ENCODE peak calls at places on chromosomes 13 and 19, in four cellular contexts. R is HT1080, S is left ventricle myocardium inferior, F is tibial artery. Y is an unnamed sample.

GRCh38 chr19:50204811-50205675 is 1.6 kb downstream of the MYH14 start:
- DNase-seq in R (no peak), S (peak; percentile 65), F (no peak), Y (no peak)

GRCh38 chr13:27917121-27917947 is 2.5 kb upstream of the PDX1 start:
- DNase-seq in R (no peak), S (no peak), F (no peak), Y (no peak)

GRCh38 chr13:65336916-65337315 is 1893.2 kb downstream of the PCDH9 start:
- DNase-seq in R (peak; percentile 34), S (no peak), F (no peak), Y (no peak)

GRCh38 chr13:106919638-106920037 is 351.7 kb upstream of the ARGLU1 start:
- DNase-seq in R (no peak), S (peak; percentile 63), F (no peak), Y (no peak)

GRCh38 chr13:84433024-84433423 is 550.8 kb upstream of the SLITRK1 start:
- DNase-seq in R (peak; percentile 69), S (no peak), F (no peak), Y (no peak)

GRCh38 chr13:112819816-112820215 is 130.0 kb downstream of the ATP11A start:
- DNase-seq in R (no peak), S (no peak), F (peak; percentile 56), Y (no peak)

GRCh38 chr13:52411629-52412028 is 5.7 kb upstream of the THSD1 start:
- DNase-seq in R (peak; percentile 50), S (no peak), F (no peak), Y (no peak)

GRCh38 chr13:98820744-98821371 is 68.4 kb upstream of the SLC15A1 start:
- DNase-seq in R (no peak), S (no peak), F (no peak), Y (no peak)

GRCh38 chr19:37987356-37988332 is 80.6 kb downstream of the SIPA1L3 start:
- DNase-seq in R (no peak), S (no peak), F (no peak), Y (no peak)

GRCh38 chr13:113176292-113176691 is 17.8 kb downstream of the PROZ start:
- DNase-seq in R (no peak), S (no peak), F (no peak), Y (no peak)

GRCh38 chr19:51798958-51799310 is 4.0 kb downstream of the FPR3 start:
- DNase-seq in R (no peak), S (peak; percentile 58), F (peak; percentile 69), Y (no peak)

GRCh38 chr13:79226250-79226649 is 179.8 kb downstream of the RBM26 start:
- DNase-seq in R (no peak), S (no peak), F (no peak), Y (no peak)

GRCh38 chr19:20367811-20368294 is 197.7 kb downstream of the ZNF737 start:
- DNase-seq in R (no peak), S (no peak), F (no peak), Y (no peak)

GRCh38 chr13:74452881-74453280 is 318.7 kb upstream of the KLF12 start:
- DNase-seq in R (no peak), S (no peak), F (no peak), Y (no peak)

GRCh38 chr13:93529961-93530360 is 303.4 kb downstream of the GPC6 start:
- DNase-seq in R (no peak), S (no peak), F (no peak), Y (no peak)

GRCh38 chr13:29908411-29908810 is 58.0 kb upstream of the UBL3 start:
- DNase-seq in R (peak; percentile 80), S (peak; percentile 48), F (no peak), Y (no peak)

GRCh38 chr13:100102042-100102441 is 13.1 kb downstream of the PCCA start:
- DNase-seq in R (no peak), S (no peak), F (no peak), Y (no peak)

GRCh38 chr19:19539738-19540703 is 2.0 kb downstream of the CILP2 start:
- DNase-seq in R (no peak), S (peak; percentile 65), F (no peak), Y (peak; percentile 81)

GRCh38 chr13:101512650-101513049 is 60.2 kb downstream of the ITGBL1 start:
- DNase-seq in R (peak; percentile 85), S (no peak), F (no peak), Y (no peak)

GRCh38 chr13:21033224-21033855 is 28.0 kb downstream of the LATS2 start:
- DNase-seq in R (no peak), S (no peak), F (peak; percentile 77), Y (no peak)

GRCh38 chr13:48769107-48769704 is 115.5 kb downstream of the CYSLTR2 start:
- DNase-seq in R (peak; percentile 84), S (peak; percentile 41), F (peak; percentile 82), Y (peak; percentile 88)

GRCh38 chr13:45441633-45442032 is 23.1 kb upstream of the COG3 start:
- DNase-seq in R (peak; percentile 72), S (no peak), F (no peak), Y (no peak)

GRCh38 chr13:65789815-65790214 is 1440.3 kb downstream of the PCDH9 start:
- DNase-seq in R (peak; percentile 8), S (no peak), F (no peak), Y (no peak)

GRCh38 chr19:2164020-2164988 is 571 bp downstream of the DOT1L start:
- DNase-seq in R (no peak), S (no peak), F (peak; percentile 81), Y (no peak)

GRCh38 chr13:86581711-86582110 is 782.5 kb upstream of the SLITRK6 start:
- DNase-seq in R (peak; percentile 81), S (no peak), F (no peak), Y (no peak)

GRCh38 chr13:42000836-42001235 is 39.9 kb upstream of the VWA8 start:
- DNase-seq in R (no peak), S (no peak), F (no peak), Y (no peak)

GRCh38 chr13:30963794-30964193 is 31.3 kb downstream of the TEX26 start:
- DNase-seq in R (peak; percentile 18), S (no peak), F (no peak), Y (no peak)

GRCh38 chr13:97660488-97661086 is 226.6 kb downstream of the RAP2A start:
- DNase-seq in R (no peak), S (peak; percentile 13), F (no peak), Y (no peak)

GRCh38 chr13:114248011-114248410 is 13.3 kb downstream of the CDC16 start:
- DNase-seq in R (no peak), S (no peak), F (no peak), Y (no peak)

GRCh38 chr19:18422530-18423191 is 3.5 kb downstream of the SSBP4 start:
- DNase-seq in R (no peak), S (no peak), F (no peak), Y (no peak)

GRCh38 chr19:16062789-16063188 is 13.5 kb upstream of the TPM4 start:
- DNase-seq in R (no peak), S (no peak), F (no peak), Y (no peak)

GRCh38 chr19:33472696-33473624 is 48.6 kb downstream of the PEPD start:
- DNase-seq in R (peak; percentile 94), S (no peak), F (peak; percentile 28), Y (peak; percentile 42)

GRCh38 chr19:30490760-30491159 is 118.6 kb downstream of the ZNF536 start:
- DNase-seq in R (no peak), S (no peak), F (no peak), Y (no peak)

GRCh38 chr19:5624154-5624663 is 1.3 kb downstream of the SAFB start:
- DNase-seq in R (peak; percentile 15), S (peak; percentile 40), F (no peak), Y (peak; percentile 65)